ENCODE peak calls at places on chromosomes 6 and 20, in ten cellular contexts. U is IMR-90, B is mesenchymal stem cell, V is PC-9, N is MM.1S, Z is astrocyte, C is neural progenitor cell, X is HepG2, O is hepatocyte, H is neuronal stem cell. D is an unnamed sample. For H3K36me3, the result is how much of the 10 kb centered on the place peaks cover.

GRCh38 chr6:22290045-22290444 is 6.8 kb downstream of the PRL start:
- DNase-seq in O (no peak), B (no peak), N (no peak), U (no peak), X (no peak), H (no peak), C (no peak), V (no peak), Z (no peak), D (no peak)

GRCh38 chr20:10626896-10627295 is 46.9 kb downstream of the JAG1 start:
- DNase-seq in X (no peak), Z (no peak), N (no peak), B (no peak), U (no peak), C (no peak), V (no peak), O (no peak), H (no peak), D (no peak)

GRCh38 chr20:11675920-11676617 is 241.6 kb upstream of the BTBD3 start:
- DNase-seq in V (no peak), U (peak), B (no peak), C (peak), Z (peak), H (no peak), X (no peak), O (no peak), N (no peak), D (no peak)

GRCh38 chr6:115932481-115932880 is 128.2 kb downstream of the FRK start:
- DNase-seq in U (no peak), B (no peak), H (no peak), O (no peak), N (no peak), V (peak), X (no peak), C (no peak), Z (peak), D (no peak)

GRCh38 chr20:21173496-21174025 is 47.7 kb downstream of the KIZ start:
- DNase-seq in N (no peak), U (peak), H (no peak), Z (peak), C (no peak), B (no peak), O (no peak), X (no peak), V (no peak), D (no peak)

GRCh38 chr6:121770943-121771342 is 335.5 kb downstream of the GJA1 start:
- DNase-seq in C (no peak), B (no peak), O (no peak), V (peak), Z (no peak), X (no peak), N (no peak), H (no peak), U (peak), D (no peak)

GRCh38 chr20:23278172-23278571 is 72.4 kb upstream of the NXT1 start:
- DNase-seq in Z (no peak), V (no peak), U (no peak), X (no peak), O (no peak), N (no peak), C (no peak), H (no peak), B (no peak), D (no peak)

GRCh38 chr6:11323666-11324452 is 91.4 kb upstream of the NEDD9 start:
- DNase-seq in Z (no peak), N (no peak), C (no peak), H (no peak), V (no peak), B (no peak), O (peak), U (no peak), X (peak), D (peak)

GRCh38 chr6:27205375-27206278 is 41.9 kb upstream of the PRSS16 start:
- DNase-seq in U (peak), C (peak), V (no peak), B (peak), Z (no peak), O (peak), H (no peak), X (no peak), N (no peak), D (no peak)

GRCh38 chr6:150492507-150492906 is 107.2 kb upstream of the PLEKHG1 start:
- DNase-seq in H (no peak), C (no peak), X (no peak), N (no peak), B (no peak), Z (no peak), O (no peak), V (peak), U (no peak), D (peak)

GRCh38 chr6:125872259-125872921 is 81.6 kb downstream of the NCOA7 start:
- DNase-seq in V (peak), C (no peak), Z (peak), O (no peak), H (no peak), B (no peak), X (no peak), U (peak), N (no peak), D (no peak)

GRCh38 chr6:145155873-145156782 is 579.2 kb downstream of the EPM2A start:
- DNase-seq in C (no peak), X (no peak), O (no peak), B (no peak), Z (no peak), H (no peak), V (no peak), U (no peak), N (no peak), D (no peak)

GRCh38 chr6:131744432-131744831 is 33.6 kb upstream of the CTAGE9 start:
- DNase-seq in X (no peak), Z (no peak), U (no peak), H (no peak), B (no peak), N (no peak), V (no peak), O (no peak), C (peak), D (no peak)

GRCh38 chr6:151357758-151358436 is 33.5 kb downstream of the ZBTB2 start:
- DNase-seq in U (no peak), B (no peak), N (no peak), X (no peak), Z (no peak), O (no peak), H (no peak), V (no peak), C (no peak), D (no peak)

GRCh38 chr6:134394905-134395304 is 77.0 kb upstream of the SGK1 start:
- DNase-seq in Z (no peak), U (no peak), V (no peak), H (no peak), B (no peak), C (no peak), N (no peak), O (no peak), X (no peak), D (no peak)

GRCh38 chr6:49151461-49151860 is 311.6 kb downstream of the MMUT start:
- DNase-seq in U (peak), H (no peak), C (no peak), X (no peak), N (no peak), B (no peak), Z (no peak), O (no peak), V (no peak), D (no peak)

GRCh38 chr6:163321717-163322116 is 92.8 kb upstream of the QKI start:
- DNase-seq in O (no peak), H (no peak), N (no peak), X (no peak), B (no peak), Z (no peak), C (no peak), U (no peak), V (no peak), D (no peak)

GRCh38 chr6:14542670-14543366 is 425.2 kb downstream of the CD83 start:
- DNase-seq in C (no peak), O (no peak), N (no peak), Z (peak), H (no peak), V (no peak), X (no peak), B (peak), U (peak), D (no peak)

GRCh38 chr6:54085047-54085446 is 26.2 kb upstream of the MLIP start:
- DNase-seq in O (no peak), N (no peak), X (no peak), U (no peak), C (no peak), B (no peak), H (no peak), Z (no peak), V (no peak), D (no peak)

GRCh38 chr6:170062209-170062903 is 228.5 kb downstream of the DLL1 start:
- DNase-seq in U (no peak), X (no peak), B (no peak), V (no peak), N (no peak), C (no peak), O (no peak), Z (no peak), H (no peak), D (no peak)

GRCh38 chr6:169741344-169741743 is 10.0 kb downstream of the DYNLT2 start:
- DNase-seq in H (no peak), N (no peak), Z (no peak), X (no peak), C (no peak), U (peak), O (no peak), V (no peak), B (no peak), D (no peak)

GRCh38 chr20:13995841-13996240 is 525 bp downstream of the MACROD2 start:
- DNase-seq in X (no peak), H (no peak), C (peak), Z (no peak), V (no peak), B (no peak), U (no peak), O (peak), N (no peak), D (no peak)

GRCh38 chr6:30750379-30750668 is 6.0 kb upstream of the IER3 start:
- DNase-seq in B (no peak), N (no peak), U (no peak), X (no peak), C (no peak), O (no peak), H (no peak), Z (no peak), V (no peak), D (no peak)

GRCh38 chr6:167157867-167158266 is at the start of gene GPR31:
- DNase-seq in Z (no peak), N (no peak), U (no peak), O (no peak), X (no peak), H (no peak), C (no peak), V (no peak), B (no peak), D (no peak)

GRCh38 chr20:25040438-25040831 is 17.5 kb downstream of the ACSS1 start:
- DNase-seq in C (no peak), N (no peak), B (no peak), V (peak), U (peak), H (no peak), Z (peak), X (no peak), O (peak), D (no peak)

GRCh38 chr6:37691904-37692806 is 5.5 kb downstream of the MDGA1 start:
- DNase-seq in H (no peak), U (peak), O (peak), B (peak), C (peak), V (peak), X (peak), N (peak), Z (peak), D (peak)

GRCh38 chr20:37225146-37225545 is 36.5 kb downstream of the GHRH start:
- DNase-seq in U (no peak), H (no peak), N (no peak), C (no peak), X (no peak), V (no peak), B (no peak), Z (no peak), O (no peak), D (no peak)

GRCh38 chr6:137602311-137602710 is 108.1 kb upstream of the OLIG3 start:
- DNase-seq in X (no peak), U (no peak), V (no peak), H (no peak), C (no peak), Z (no peak), O (no peak), N (no peak), B (no peak), D (no peak)

GRCh38 chr6:37622639-37623038 is 75.0 kb downstream of the MDGA1 start:
- DNase-seq in O (no peak), X (no peak), B (no peak), U (no peak), Z (peak), N (no peak), V (no peak), H (no peak), C (no peak), D (no peak)

GRCh38 chr20:39669659-39670058 is 707.5 kb downstream of the DHX35 start:
- DNase-seq in X (no peak), U (no peak), N (no peak), B (no peak), C (no peak), H (no peak), V (no peak), O (no peak), Z (no peak), D (no peak)
- H3K4me3 ChIP-seq in X (no peak), U (no peak), N (no peak), B (no peak), C (no peak), H (no peak), V (no peak), O (no peak), Z (no peak), D (no peak)

GRCh38 chr6:160979063-160979708 is 12.4 kb upstream of the MAP3K4 start:
- DNase-seq in V (no peak), B (peak), H (no peak), X (no peak), C (no peak), Z (peak), N (no peak), O (no peak), U (peak), D (no peak)
- H3K4me2 ChIP-seq in V (no peak), B (no peak), H (no peak), X (no peak), C (no peak), Z (no peak), N (no peak), O (no peak), U (peak), D (no peak)

DNA sequence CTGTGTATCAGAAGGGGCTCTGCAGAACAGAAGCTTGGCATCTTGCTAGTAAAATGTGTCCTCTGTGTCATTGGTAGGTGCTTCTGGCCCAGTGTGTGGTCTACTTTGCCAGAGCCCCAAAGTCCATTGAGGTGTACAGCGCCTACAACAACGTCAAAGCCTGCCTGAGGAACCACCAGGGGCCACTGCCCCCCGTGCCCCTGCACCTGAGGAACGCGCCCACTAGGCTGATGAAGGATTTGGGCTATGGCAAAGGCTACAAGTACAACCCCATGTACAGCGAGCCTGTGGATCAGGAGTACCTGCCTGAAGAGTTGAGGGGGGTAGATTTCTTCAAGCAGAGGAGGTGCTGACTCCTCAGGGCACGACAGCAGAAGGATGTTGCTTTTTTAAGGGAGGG is 19.7 kb downstream of the WRNIP1 start:
- DNase-seq in H (no peak), C (no peak), B (no peak), N (no peak), U (no peak), V (no peak), X (no peak), Z (no peak), O (no peak), D (no peak)
- H3K36me3 ChIP-seq in H (half or more), C (under half), B (half or more), N (under half), U (under half), V (under half), X (half or more), Z (under half), O (under half), D (under half)

GRCh38 chr6:47307362-47308222 is 2.1 kb downstream of the TNFRSF21 start:
- DNase-seq in U (no peak), H (no peak), B (no peak), X (no peak), Z (no peak), O (no peak), C (no peak), V (no peak), N (no peak), D (no peak)

GRCh38 chr6:47306887-47307286 is 2.8 kb downstream of the TNFRSF21 start:
- DNase-seq in H (no peak), U (no peak), B (no peak), X (no peak), N (no peak), O (no peak), V (no peak), Z (no peak), C (no peak), D (no peak)

GRCh38 chr6:47309326-47310130 is at the start of gene TNFRSF21:
- DNase-seq in C (peak), X (peak), H (peak), O (peak), V (peak), N (peak), U (peak), Z (peak), B (peak), D (peak)

GRCh38 chr6:47308674-47309325 is 905 bp downstream of the TNFRSF21 start:
- DNase-seq in X (no peak), B (peak), H (peak), V (no peak), C (peak), U (peak), Z (peak), N (no peak), O (peak), D (no peak)

GRCh38 chr6:47308223-47308567 is 1.5 kb downstream of the TNFRSF21 start:
- DNase-seq in H (no peak), N (no peak), X (no peak), U (no peak), O (no peak), B (no peak), Z (no peak), C (peak), V (no peak), D (no peak)
- H3K4me3 ChIP-seq in H (peak), N (no peak), X (peak), U (peak), O (peak), B (peak), Z (peak), C (peak), V (peak), D (no peak)

GRCh38 chr6:147029923-147030322 is 174.3 kb upstream of the STXBP5 start:
- DNase-seq in C (no peak), O (no peak), N (no peak), V (no peak), U (no peak), Z (no peak), H (no peak), B (no peak), X (no peak), D (no peak)

GRCh38 chr6:147035891-147036290 is 168.3 kb upstream of the STXBP5 start:
- DNase-seq in N (no peak), H (no peak), V (no peak), Z (no peak), O (no peak), X (no peak), C (no peak), U (peak), B (no peak), D (no peak)

GRCh38 chr6:147037881-147038280 is 166.3 kb upstream of the STXBP5 start:
- DNase-seq in C (no peak), B (no peak), N (no peak), Z (no peak), V (no peak), H (no peak), O (no peak), X (no peak), U (no peak), D (no peak)

DNA sequence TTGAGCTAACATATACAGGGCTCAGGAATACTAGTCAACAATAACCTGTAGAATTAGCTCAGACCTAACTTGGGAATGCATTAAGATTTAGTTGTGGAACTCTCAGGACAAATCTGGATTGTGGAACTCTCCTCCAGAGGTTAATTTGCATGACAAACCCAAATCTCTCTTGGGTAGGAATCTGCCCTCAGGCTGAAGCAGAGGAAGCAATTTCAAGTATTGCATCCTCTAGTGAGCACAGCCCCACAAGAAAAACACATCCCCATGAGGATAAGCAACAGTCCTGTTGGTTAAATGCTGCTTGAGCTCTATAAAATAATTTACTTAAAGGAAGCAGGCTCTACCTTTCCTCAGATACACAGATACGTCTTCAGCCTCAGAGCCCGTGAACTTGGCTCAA is 170.9 kb upstream of the STXBP5 start:
- DNase-seq in U (no peak), V (no peak), N (no peak), H (no peak), O (no peak), Z (no peak), B (no peak), C (peak), X (no peak), D (no peak)
- H3K4me2 ChIP-seq in U (no peak), V (no peak), N (no peak), H (no peak), O (no peak), Z (no peak), B (no peak), C (no peak), X (no peak), D (no peak)

DNA sequence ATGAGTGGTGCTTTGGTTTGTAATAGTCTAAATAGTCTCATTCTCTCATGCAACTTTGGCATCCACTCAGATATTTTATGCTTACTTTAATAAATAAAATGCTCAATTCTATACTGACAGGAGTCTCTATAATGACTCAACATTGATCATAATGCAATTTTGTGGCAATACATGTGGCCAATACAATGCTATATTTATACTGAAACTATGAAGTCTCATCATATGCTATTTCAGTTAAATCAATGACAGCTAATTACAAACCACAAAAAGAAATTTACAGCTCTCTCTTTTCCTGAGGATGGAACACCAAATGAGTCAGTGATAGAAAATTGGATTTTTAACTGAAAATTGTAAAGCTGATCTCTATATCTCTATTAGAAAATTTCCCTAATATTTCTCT is 77.1 kb downstream of the WASF1 start:
- DNase-seq in H (no peak), C (no peak), O (no peak), N (no peak), Z (no peak), U (no peak), B (no peak), X (no peak), V (no peak), D (no peak)
- H3K36me3 ChIP-seq in H (half or more), C (under half), O (under half), N (under half), Z (under half), U (under half), B (half or more), X (under half), V (under half), D (under half)

GRCh38 chr6:17281100-17281496 is at the start of gene RBM24:
- DNase-seq in H (peak), C (peak), O (peak), X (peak), N (peak), B (peak), U (peak), Z (peak), V (no peak), D (no peak)
- H3K4me3 ChIP-seq in H (peak), C (peak), O (peak), X (peak), N (peak), B (peak), U (peak), Z (peak), V (peak), D (no peak)

GRCh38 chr20:52826321-52826720 is 145.8 kb upstream of the TSHZ2 start:
- DNase-seq in U (no peak), H (no peak), O (no peak), B (no peak), C (no peak), X (no peak), V (no peak), N (no peak), Z (no peak), D (no peak)

GRCh38 chr20:52824494-52825216 is 147.5 kb upstream of the TSHZ2 start:
- DNase-seq in X (no peak), C (no peak), N (peak), H (no peak), V (no peak), Z (no peak), O (no peak), B (no peak), U (no peak), D (no peak)

GRCh38 chr20:52826722-52827121 is 145.4 kb upstream of the TSHZ2 start:
- DNase-seq in U (no peak), V (no peak), N (no peak), B (no peak), X (no peak), O (no peak), H (no peak), Z (no peak), C (no peak), D (no peak)

GRCh38 chr20:52820641-52821292 is 151.4 kb upstream of the TSHZ2 start:
- DNase-seq in O (no peak), X (no peak), H (no peak), B (no peak), V (no peak), U (no peak), Z (no peak), N (no peak), C (no peak), D (no peak)

DNA sequence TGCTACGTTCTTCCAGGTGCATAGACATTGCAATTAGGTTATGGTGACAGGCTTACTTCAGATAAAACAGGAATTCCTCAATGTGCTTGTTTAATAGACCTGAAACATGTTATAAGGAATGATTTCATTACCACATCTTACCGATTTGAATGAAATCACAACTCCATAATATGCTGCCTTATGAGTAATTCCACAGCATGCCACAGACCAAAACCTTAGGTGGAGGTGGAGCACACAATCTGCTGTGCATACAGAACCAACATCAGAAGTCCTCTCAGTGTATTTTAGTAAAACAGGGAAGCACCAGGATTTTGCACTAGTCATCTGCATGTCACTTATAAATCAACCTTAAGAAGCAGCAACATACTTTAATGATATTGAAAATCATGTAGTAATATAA is 148.9 kb upstream of the TSHZ2 start:
- DNase-seq in N (no peak), C (no peak), V (no peak), U (no peak), O (no peak), Z (no peak), X (no peak), B (no peak), H (no peak), D (no peak)
- H3K4me2 ChIP-seq in N (no peak), C (no peak), V (no peak), U (no peak), O (no peak), Z (no peak), X (no peak), B (no peak), H (no peak), D (no peak)